ENCODE peak calls at places on chromosomes 1 and 21, in six cellular contexts. One of them, this sample, is unnamed. For H3K9me2, the result is how much of the 10 kb centered on the place peaks cover.

GRCh38 chr1:5988596-5989285 is 3.5 kb downstream of the NPHP4 start:
- DNase-seq in PC-9: no peak
- DNase-seq in Karpas-422: no peak
- DNase-seq in GM23248: no peak
- DNase-seq in HCT116: no peak
- DNase-seq in GM23338: no peak
- DNase-seq in this sample: no peak

GRCh38 chr1:228218513-228219244 is 10.8 kb downstream of the OBSCN start:
- DNase-seq in PC-9: no peak
- DNase-seq in Karpas-422: no peak
- DNase-seq in GM23248: no peak
- DNase-seq in HCT116: no peak
- DNase-seq in GM23338: no peak
- DNase-seq in this sample: no peak

GRCh38 chr1:40980453-40981121 is 1.1 kb downstream of the CTPS1 start:
- DNase-seq in PC-9: peak
- DNase-seq in Karpas-422: peak
- DNase-seq in GM23248: peak
- DNase-seq in HCT116: no peak
- DNase-seq in GM23338: peak
- DNase-seq in this sample: peak

GRCh38 chr1:117760069-117760468 is 154.2 kb downstream of the TENT5C start:
- DNase-seq in PC-9: no peak
- DNase-seq in Karpas-422: no peak
- DNase-seq in GM23248: no peak
- DNase-seq in HCT116: no peak
- DNase-seq in GM23338: no peak
- DNase-seq in this sample: no peak

GRCh38 chr1:201461783-201462441 is 7.1 kb downstream of the PHLDA3 start:
- DNase-seq in PC-9: peak
- DNase-seq in Karpas-422: no peak
- DNase-seq in GM23248: peak
- DNase-seq in HCT116: peak
- DNase-seq in GM23338: no peak
- DNase-seq in this sample: peak

GRCh38 chr1:85708826-85709222 is 591 bp upstream of the ZNHIT6 start:
- DNase-seq in PC-9: peak
- DNase-seq in Karpas-422: no peak
- DNase-seq in GM23248: no peak
- DNase-seq in HCT116: no peak
- DNase-seq in GM23338: peak
- DNase-seq in this sample: no peak

GRCh38 chr21:28445081-28445830 is 547.4 kb downstream of the LTN1 start:
- DNase-seq in PC-9: no peak
- DNase-seq in Karpas-422: no peak
- DNase-seq in GM23248: peak
- DNase-seq in HCT116: no peak
- DNase-seq in GM23338: no peak
- DNase-seq in this sample: peak

GRCh38 chr21:15298306-15298705 is 233.5 kb upstream of the NRIP1 start:
- DNase-seq in PC-9: no peak
- DNase-seq in Karpas-422: no peak
- DNase-seq in GM23248: no peak
- DNase-seq in HCT116: no peak
- DNase-seq in GM23338: no peak
- DNase-seq in this sample: no peak

GRCh38 chr1:174726167-174726879 is 273.4 kb upstream of the CACYBP start:
- DNase-seq in PC-9: no peak
- DNase-seq in Karpas-422: peak
- DNase-seq in GM23248: peak
- DNase-seq in HCT116: peak
- DNase-seq in GM23338: peak
- DNase-seq in this sample: peak

GRCh38 chr1:42777860-42778259 is 6.9 kb upstream of the TMEM269 start:
- DNase-seq in PC-9: peak
- DNase-seq in Karpas-422: peak
- DNase-seq in GM23248: peak
- DNase-seq in HCT116: no peak
- DNase-seq in GM23338: peak
- DNase-seq in this sample: peak

GRCh38 chr1:180151508-180151907 is 3.2 kb upstream of the QSOX1 start:
- DNase-seq in PC-9: no peak
- DNase-seq in Karpas-422: no peak
- DNase-seq in GM23248: peak
- DNase-seq in HCT116: no peak
- DNase-seq in GM23338: no peak
- DNase-seq in this sample: peak

GRCh38 chr1:42832636-42833265 is 13.7 kb upstream of the ZNF691 start:
- DNase-seq in PC-9: no peak
- DNase-seq in Karpas-422: no peak
- DNase-seq in GM23248: no peak
- DNase-seq in HCT116: no peak
- DNase-seq in GM23338: no peak
- DNase-seq in this sample: no peak

GRCh38 chr1:117534995-117535467 is 70.8 kb upstream of the TENT5C start:
- DNase-seq in PC-9: peak
- DNase-seq in Karpas-422: peak
- DNase-seq in GM23248: peak
- DNase-seq in HCT116: peak
- DNase-seq in GM23338: peak
- DNase-seq in this sample: peak

GRCh38 chr1:23202263-23202749 is 15.0 kb downstream of the HTR1D start:
- DNase-seq in PC-9: no peak
- DNase-seq in Karpas-422: peak
- DNase-seq in GM23248: peak
- DNase-seq in HCT116: no peak
- DNase-seq in GM23338: no peak
- DNase-seq in this sample: peak

GRCh38 chr1:84988588-84988987 is 8.3 kb downstream of the MCOLN2 start:
- DNase-seq in PC-9: no peak
- DNase-seq in Karpas-422: no peak
- DNase-seq in GM23248: no peak
- DNase-seq in HCT116: no peak
- DNase-seq in GM23338: no peak
- DNase-seq in this sample: no peak

GRCh38 chr1:200179126-200179780 is 151.7 kb downstream of the NR5A2 start:
- DNase-seq in PC-9: no peak
- DNase-seq in Karpas-422: no peak
- DNase-seq in GM23248: peak
- DNase-seq in HCT116: no peak
- DNase-seq in GM23338: no peak
- DNase-seq in this sample: peak

GRCh38 chr21:17775431-17776126 is 43.6 kb downstream of the C21orf91 start:
- DNase-seq in PC-9: no peak
- DNase-seq in Karpas-422: no peak
- DNase-seq in GM23248: no peak
- DNase-seq in HCT116: no peak
- DNase-seq in GM23338: no peak
- DNase-seq in this sample: no peak

GRCh38 chr1:94675373-94675772 is 133.8 kb upstream of the F3 start:
- DNase-seq in PC-9: no peak
- DNase-seq in Karpas-422: no peak
- DNase-seq in GM23248: no peak
- DNase-seq in HCT116: no peak
- DNase-seq in GM23338: no peak
- DNase-seq in this sample: no peak

GRCh38 chr1:187275985-187276580 is 447.3 kb downstream of the PLA2G4A start:
- DNase-seq in PC-9: no peak
- DNase-seq in Karpas-422: no peak
- DNase-seq in GM23248: no peak
- DNase-seq in HCT116: no peak
- DNase-seq in GM23338: no peak
- DNase-seq in this sample: no peak

GRCh38 chr1:239870194-239870593 is 221.5 kb upstream of the FMN2 start:
- DNase-seq in PC-9: no peak
- DNase-seq in Karpas-422: no peak
- DNase-seq in GM23248: no peak
- DNase-seq in HCT116: no peak
- DNase-seq in GM23338: no peak
- DNase-seq in this sample: no peak

GRCh38 chr1:202010042-202011015 is at the start of gene ELF3:
- DNase-seq in PC-9: peak
- DNase-seq in Karpas-422: peak
- DNase-seq in GM23248: no peak
- DNase-seq in HCT116: peak
- DNase-seq in GM23338: peak
- DNase-seq in this sample: peak

GRCh38 chr1:112761714-112762480 is 46.8 kb upstream of the PPM1J start:
- DNase-seq in PC-9: no peak
- DNase-seq in Karpas-422: no peak
- DNase-seq in GM23248: no peak
- DNase-seq in HCT116: no peak
- DNase-seq in GM23338: no peak
- DNase-seq in this sample: no peak

GRCh38 chr1:38274974-38275373 is 228.4 kb upstream of the POU3F1 start:
- DNase-seq in PC-9: no peak
- DNase-seq in Karpas-422: no peak
- DNase-seq in GM23248: no peak
- DNase-seq in HCT116: no peak
- DNase-seq in GM23338: no peak
- DNase-seq in this sample: no peak

GRCh38 chr1:25955553-25955952 is 42.3 kb downstream of the PAFAH2 start:
- DNase-seq in PC-9: no peak
- DNase-seq in Karpas-422: no peak
- DNase-seq in GM23248: no peak
- DNase-seq in HCT116: no peak
- DNase-seq in GM23338: no peak
- DNase-seq in this sample: no peak

GRCh38 chr1:66764994-66765578 is 12.8 kb downstream of the DYNLT5 start:
- DNase-seq in PC-9: peak
- DNase-seq in Karpas-422: peak
- DNase-seq in GM23248: peak
- DNase-seq in HCT116: peak
- DNase-seq in GM23338: peak
- DNase-seq in this sample: peak

GRCh38 chr1:173280899-173281660 is 73.9 kb upstream of the TNFSF4 start:
- DNase-seq in PC-9: no peak
- DNase-seq in Karpas-422: no peak
- DNase-seq in GM23248: peak
- DNase-seq in HCT116: no peak
- DNase-seq in GM23338: no peak
- DNase-seq in this sample: no peak
- H3K9me2 ChIP-seq in PC-9: under half
- H3K9me2 ChIP-seq in Karpas-422: under half
- H3K9me2 ChIP-seq in GM23248: under half
- H3K9me2 ChIP-seq in HCT116: under half
- H3K9me2 ChIP-seq in GM23338: under half
- H3K9me2 ChIP-seq in this sample: under half

GRCh38 chr1:80171101-80171500 is 1164.6 kb upstream of the ADGRL4 start:
- DNase-seq in PC-9: no peak
- DNase-seq in Karpas-422: no peak
- DNase-seq in GM23248: no peak
- DNase-seq in HCT116: no peak
- DNase-seq in GM23338: no peak
- DNase-seq in this sample: no peak
- H3K9me2 ChIP-seq in PC-9: under half
- H3K9me2 ChIP-seq in Karpas-422: under half
- H3K9me2 ChIP-seq in GM23248: under half
- H3K9me2 ChIP-seq in HCT116: under half
- H3K9me2 ChIP-seq in GM23338: under half
- H3K9me2 ChIP-seq in this sample: under half

GRCh38 chr1:167109125-167109524 is 15.2 kb downstream of the STYXL2 start:
- DNase-seq in PC-9: peak
- DNase-seq in Karpas-422: no peak
- DNase-seq in GM23248: no peak
- DNase-seq in HCT116: no peak
- DNase-seq in GM23338: no peak
- DNase-seq in this sample: peak

GRCh38 chr1:167105150-167105840 is 11.4 kb downstream of the STYXL2 start:
- DNase-seq in PC-9: no peak
- DNase-seq in Karpas-422: no peak
- DNase-seq in GM23248: no peak
- DNase-seq in HCT116: no peak
- DNase-seq in GM23338: no peak
- DNase-seq in this sample: peak

GRCh38 chr1:167105841-167106461 is 12.1 kb downstream of the STYXL2 start:
- DNase-seq in PC-9: no peak
- DNase-seq in Karpas-422: no peak
- DNase-seq in GM23248: no peak
- DNase-seq in HCT116: no peak
- DNase-seq in GM23338: peak
- DNase-seq in this sample: no peak

GRCh38 chr1:167110586-167110985 is 16.7 kb downstream of the STYXL2 start:
- DNase-seq in PC-9: no peak
- DNase-seq in Karpas-422: no peak
- DNase-seq in GM23248: no peak
- DNase-seq in HCT116: no peak
- DNase-seq in GM23338: no peak
- DNase-seq in this sample: no peak

GRCh38 chr1:167107456-167107855 is 13.6 kb downstream of the STYXL2 start:
- DNase-seq in PC-9: no peak
- DNase-seq in Karpas-422: no peak
- DNase-seq in GM23248: peak
- DNase-seq in HCT116: no peak
- DNase-seq in GM23338: no peak
- DNase-seq in this sample: peak
- H3K9me2 ChIP-seq in PC-9: under half
- H3K9me2 ChIP-seq in Karpas-422: under half
- H3K9me2 ChIP-seq in GM23248: under half
- H3K9me2 ChIP-seq in HCT116: under half
- H3K9me2 ChIP-seq in GM23338: under half
- H3K9me2 ChIP-seq in this sample: under half

DNA sequence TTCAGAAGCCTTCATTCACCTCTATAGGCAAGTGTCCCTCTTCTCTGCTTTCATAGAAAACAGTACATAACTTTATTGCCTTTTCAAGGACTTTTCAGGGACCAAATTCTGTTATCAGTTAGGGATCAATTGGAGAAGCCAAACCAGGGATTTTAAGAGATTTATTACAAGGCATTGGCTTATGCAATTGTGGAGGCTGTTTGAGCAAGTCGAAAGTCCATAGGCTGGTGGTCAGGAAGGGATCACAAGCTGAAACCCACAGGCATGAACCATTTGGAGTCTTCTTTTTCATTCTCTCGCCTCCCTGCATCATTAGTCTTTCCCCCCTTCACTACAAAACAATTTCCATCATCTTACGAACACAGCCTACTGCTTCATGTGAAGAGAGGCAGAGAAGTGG is 34.8 kb upstream of the SYCP1 start:
- DNase-seq in PC-9: no peak
- DNase-seq in Karpas-422: no peak
- DNase-seq in GM23248: no peak
- DNase-seq in HCT116: no peak
- DNase-seq in GM23338: no peak
- DNase-seq in this sample: no peak
- H3K9me2 ChIP-seq in PC-9: under half
- H3K9me2 ChIP-seq in Karpas-422: under half
- H3K9me2 ChIP-seq in GM23248: under half
- H3K9me2 ChIP-seq in HCT116: under half
- H3K9me2 ChIP-seq in GM23338: under half
- H3K9me2 ChIP-seq in this sample: under half

This sample was measured in PC-3.